ENCODE peak calls at places on chromosomes 2 and 18, in eight cellular contexts. Y, Q, R, L, N, I, J and S are unnamed samples.

GRCh38 chr2:237315170-237315880 is 98.6 kb downstream of the COL6A3 start:
- DNase-seq in I (no peak), J (peak), N (no peak), Q (peak), L (peak), Y (no peak), R (peak), S (peak)

GRCh38 chr18:58230438-58231179 is 186.6 kb downstream of the NEDD4L start:
- DNase-seq in J (no peak), Q (no peak), I (no peak), R (no peak), N (no peak), Y (no peak), L (no peak), S (peak)

GRCh38 chr2:228652366-228652765 is 470.9 kb upstream of the SPHKAP start:
- DNase-seq in I (no peak), Y (no peak), J (no peak), N (no peak), Q (no peak), R (no peak), L (peak), S (no peak)

GRCh38 chr2:224910535-224910934 is 131.7 kb downstream of the DOCK10 start:
- DNase-seq in J (no peak), I (no peak), N (no peak), Q (peak), L (no peak), Y (no peak), R (no peak), S (peak)

GRCh38 chr2:240431663-240432424 is 3.6 kb upstream of the GPC1 start:
- DNase-seq in I (peak), J (peak), Y (no peak), Q (no peak), N (no peak), R (no peak), L (no peak), S (no peak)

GRCh38 chr2:4895376-4895775 is 796.8 kb upstream of the SOX11 start:
- DNase-seq in I (no peak), R (no peak), J (no peak), Y (no peak), Q (no peak), N (no peak), L (peak), S (no peak)

GRCh38 chr18:2881490-2882195 is 34.8 kb downstream of the EMILIN2 start:
- DNase-seq in I (no peak), L (peak), Y (no peak), R (no peak), J (peak), N (peak), Q (peak), S (no peak)

GRCh38 chr18:58558514-58558913 is 70.4 kb downstream of the ALPK2 start:
- DNase-seq in Y (no peak), I (no peak), Q (no peak), N (no peak), J (no peak), L (no peak), R (no peak), S (no peak)

GRCh38 chr2:226796840-226797288 is 2.8 kb downstream of the IRS1 start:
- DNase-seq in J (peak), L (peak), N (no peak), R (no peak), Q (no peak), I (no peak), Y (no peak), S (no peak)

GRCh38 chr18:28529644-28530043 is 352.7 kb upstream of the CDH2 start:
- DNase-seq in N (no peak), R (no peak), Q (no peak), J (no peak), I (no peak), Y (no peak), L (no peak), S (no peak)

GRCh38 chr2:85266424-85267041 is 61.3 kb downstream of the TGOLN2 start:
- DNase-seq in Q (peak), L (peak), J (peak), I (peak), R (peak), Y (peak), N (peak), S (peak)

GRCh38 chr2:61109291-61109690 is 43.6 kb downstream of the SANBR start:
- DNase-seq in N (no peak), Y (no peak), L (no peak), I (no peak), Q (no peak), R (no peak), J (no peak), S (no peak)

GRCh38 chr2:28684142-28684858 is 67.3 kb upstream of the PPP1CB start:
- DNase-seq in L (no peak), J (no peak), R (no peak), N (no peak), Y (no peak), Q (no peak), I (no peak), S (no peak)

GRCh38 chr18:55406374-55407045 is 181.5 kb downstream of the TCF4 start:
- DNase-seq in L (peak), R (peak), Q (no peak), N (no peak), J (no peak), I (no peak), Y (no peak), S (peak)

GRCh38 chr2:74205586-74205985 is 7.2 kb downstream of the MTHFD2 start:
- DNase-seq in N (no peak), R (no peak), I (no peak), Y (no peak), Q (no peak), L (no peak), J (peak), S (peak)

GRCh38 chr2:98517636-98518035 is 73.0 kb downstream of the INPP4A start:
- DNase-seq in R (no peak), L (no peak), I (no peak), J (no peak), Q (no peak), Y (no peak), N (no peak), S (no peak)

GRCh38 chr2:17672583-17673317 is 80.9 kb downstream of the SMC6 start:
- DNase-seq in N (no peak), I (no peak), R (no peak), L (peak), Y (no peak), Q (peak), J (no peak), S (peak)

GRCh38 chr2:222232846-222233245 is 66.0 kb downstream of the PAX3 start:
- DNase-seq in Y (no peak), R (no peak), I (no peak), J (no peak), L (no peak), N (no peak), Q (no peak), S (no peak)

GRCh38 chr2:10659898-10660568 is 29.7 kb downstream of the NOL10 start:
- DNase-seq in J (peak), N (no peak), L (peak), I (no peak), Y (peak), R (peak), Q (peak), S (peak)

GRCh38 chr2:155689791-155690190 is 642.7 kb downstream of the NR4A2 start:
- DNase-seq in L (no peak), Q (no peak), Y (no peak), N (no peak), R (no peak), I (no peak), J (no peak), S (no peak)

GRCh38 chr18:73461780-73462059 is 593.9 kb upstream of the NETO1 start:
- DNase-seq in I (no peak), R (no peak), L (peak), N (no peak), Y (no peak), J (no peak), Q (no peak), S (peak)

GRCh38 chr2:211930331-211930730 is 608.3 kb downstream of the ERBB4 start:
- DNase-seq in I (no peak), L (no peak), Q (no peak), J (no peak), Y (no peak), N (no peak), R (no peak), S (no peak)

GRCh38 chr2:11387831-11388230 is 43.4 kb upstream of the ROCK2 start:
- DNase-seq in Q (no peak), J (peak), Y (no peak), N (no peak), R (no peak), I (no peak), L (no peak), S (no peak)

GRCh38 chr2:65186093-65186868 is 41.4 kb upstream of the ACTR2 start:
- DNase-seq in J (peak), R (no peak), N (no peak), I (no peak), L (no peak), Q (no peak), Y (no peak), S (no peak)

GRCh38 chr2:208265371-208265806 is 666 bp upstream of the PIKFYVE start:
- DNase-seq in L (no peak), Q (no peak), I (peak), Y (peak), J (peak), N (peak), R (peak), S (peak)

GRCh38 chr2:79223539-79223938 is 64.0 kb upstream of the REG3A start:
- DNase-seq in L (no peak), R (no peak), Y (no peak), Q (no peak), I (no peak), N (no peak), J (no peak), S (no peak)

GRCh38 chr2:197360744-197361156 is 50.2 kb upstream of the ANKRD44 start:
- DNase-seq in Y (no peak), I (no peak), Q (peak), R (no peak), L (peak), J (no peak), N (no peak), S (peak)

GRCh38 chr2:212147921-212148513 is 390.6 kb downstream of the ERBB4 start:
- DNase-seq in I (no peak), L (peak), J (no peak), R (no peak), Y (no peak), N (no peak), Q (no peak), S (peak)

GRCh38 chr2:230974096-230974913 is 21.6 kb upstream of the SPATA3 start:
- DNase-seq in N (peak), Q (no peak), Y (peak), L (peak), R (no peak), J (peak), I (no peak), S (peak)

GRCh38 chr18:48711651-48712486 is 173.0 kb downstream of the CTIF start:
- DNase-seq in I (peak), Y (no peak), N (peak), L (peak), J (peak), R (peak), Q (peak), S (peak)

GRCh38 chr2:126244937-126245336 is 411.0 kb upstream of the GYPC start:
- DNase-seq in I (no peak), R (no peak), Q (no peak), Y (no peak), N (no peak), L (no peak), J (peak), S (peak)

GRCh38 chr2:105299290-105299689 is 30.2 kb downstream of the TGFBRAP1 start:
- DNase-seq in J (no peak), R (no peak), Q (no peak), L (no peak), N (no peak), Y (no peak), I (no peak), S (no peak)